ENCODE peak calls at places on chromosomes 11 and 22, in eight cellular contexts. One of them, this sample, is unnamed. For H3K4me1, the result is how much of the 10 kb centered on the place peaks cover.

GRCh38 chr11:75966546-75967287 is 151.7 kb downstream of the UVRAG start:
- DNase-seq in pancreas: no peak
- DNase-seq in GM23338: peak
- DNase-seq in thoracic aorta: no peak
- DNase-seq in aorta: no peak
- DNase-seq in Peyer's patch: no peak
- DNase-seq in cardiac muscle cell: peak
- DNase-seq in H9: no peak
- DNase-seq in this sample: no peak

GRCh38 chr11:34774604-34775003 is 141.6 kb downstream of the APIP start:
- DNase-seq in H9: no peak
- DNase-seq in Peyer's patch: no peak
- DNase-seq in pancreas: no peak
- DNase-seq in thoracic aorta: no peak
- DNase-seq in aorta: no peak
- DNase-seq in GM23338: no peak
- DNase-seq in cardiac muscle cell: no peak
- DNase-seq in this sample: no peak

GRCh38 chr11:69352715-69353325 is 58.9 kb downstream of the MYEOV start:
- DNase-seq in pancreas: peak
- DNase-seq in GM23338: no peak
- DNase-seq in H9: no peak
- DNase-seq in thoracic aorta: no peak
- DNase-seq in aorta: no peak
- DNase-seq in cardiac muscle cell: peak
- DNase-seq in Peyer's patch: no peak
- DNase-seq in this sample: no peak

GRCh38 chr22:47275479-47276218 is 513.2 kb downstream of the TBC1D22A start:
- DNase-seq in cardiac muscle cell: peak
- DNase-seq in thoracic aorta: no peak
- DNase-seq in GM23338: no peak
- DNase-seq in Peyer's patch: no peak
- DNase-seq in aorta: no peak
- DNase-seq in H9: no peak
- DNase-seq in pancreas: no peak
- DNase-seq in this sample: no peak

GRCh38 chr11:868394-868793 is 25.7 kb downstream of the TSPAN4 start:
- DNase-seq in pancreas: peak
- DNase-seq in thoracic aorta: no peak
- DNase-seq in cardiac muscle cell: no peak
- DNase-seq in Peyer's patch: no peak
- DNase-seq in GM23338: no peak
- DNase-seq in H9: no peak
- DNase-seq in aorta: no peak
- DNase-seq in this sample: no peak

GRCh38 chr11:46533396-46534110 is 60.3 kb downstream of the AMBRA1 start:
- DNase-seq in thoracic aorta: no peak
- DNase-seq in aorta: no peak
- DNase-seq in Peyer's patch: no peak
- DNase-seq in cardiac muscle cell: no peak
- DNase-seq in H9: no peak
- DNase-seq in pancreas: no peak
- DNase-seq in GM23338: no peak
- DNase-seq in this sample: no peak

GRCh38 chr11:120179071-120179672 is 31.7 kb upstream of the OAF start:
- DNase-seq in cardiac muscle cell: no peak
- DNase-seq in pancreas: no peak
- DNase-seq in thoracic aorta: no peak
- DNase-seq in aorta: peak
- DNase-seq in GM23338: no peak
- DNase-seq in H9: no peak
- DNase-seq in Peyer's patch: no peak
- DNase-seq in this sample: peak

GRCh38 chr11:70176940-70177689 is 26.0 kb upstream of the FADD start:
- DNase-seq in thoracic aorta: no peak
- DNase-seq in aorta: no peak
- DNase-seq in cardiac muscle cell: no peak
- DNase-seq in GM23338: peak
- DNase-seq in H9: peak
- DNase-seq in Peyer's patch: no peak
- DNase-seq in pancreas: no peak
- DNase-seq in this sample: no peak

GRCh38 chr11:17156283-17156682 is 51.5 kb downstream of the PIK3C2A start:
- DNase-seq in pancreas: no peak
- DNase-seq in thoracic aorta: no peak
- DNase-seq in H9: no peak
- DNase-seq in cardiac muscle cell: no peak
- DNase-seq in aorta: no peak
- DNase-seq in Peyer's patch: no peak
- DNase-seq in GM23338: no peak
- DNase-seq in this sample: no peak

GRCh38 chr11:112025682-112026081 is 474 bp downstream of the DLAT start:
- DNase-seq in H9: no peak
- DNase-seq in aorta: no peak
- DNase-seq in GM23338: no peak
- DNase-seq in Peyer's patch: no peak
- DNase-seq in thoracic aorta: no peak
- DNase-seq in cardiac muscle cell: no peak
- DNase-seq in pancreas: no peak
- DNase-seq in this sample: no peak

GRCh38 chr11:116605543-116605942 is 167.2 kb downstream of the BUD13 start:
- DNase-seq in Peyer's patch: no peak
- DNase-seq in GM23338: peak
- DNase-seq in pancreas: no peak
- DNase-seq in aorta: no peak
- DNase-seq in thoracic aorta: no peak
- DNase-seq in H9: peak
- DNase-seq in cardiac muscle cell: peak
- DNase-seq in this sample: no peak

GRCh38 chr11:125871391-125872137 is 15.9 kb upstream of the HYLS1 start:
- DNase-seq in Peyer's patch: no peak
- DNase-seq in H9: peak
- DNase-seq in GM23338: peak
- DNase-seq in cardiac muscle cell: peak
- DNase-seq in aorta: no peak
- DNase-seq in pancreas: no peak
- DNase-seq in thoracic aorta: no peak
- DNase-seq in this sample: no peak

GRCh38 chr11:126355926-126356897 is 726 bp downstream of the ST3GAL4 start:
- DNase-seq in pancreas: peak
- DNase-seq in aorta: peak
- DNase-seq in H9: no peak
- DNase-seq in cardiac muscle cell: no peak
- DNase-seq in GM23338: peak
- DNase-seq in Peyer's patch: no peak
- DNase-seq in thoracic aorta: no peak
- DNase-seq in this sample: no peak

GRCh38 chr22:26708256-26709009 is 51.0 kb downstream of the MIAT start:
- DNase-seq in cardiac muscle cell: no peak
- DNase-seq in Peyer's patch: no peak
- DNase-seq in pancreas: no peak
- DNase-seq in H9: no peak
- DNase-seq in GM23338: no peak
- DNase-seq in aorta: no peak
- DNase-seq in thoracic aorta: no peak
- DNase-seq in this sample: no peak

GRCh38 chr11:104984818-104985217 is 16.4 kb upstream of the CASP4 start:
- DNase-seq in Peyer's patch: no peak
- DNase-seq in thoracic aorta: no peak
- DNase-seq in GM23338: no peak
- DNase-seq in cardiac muscle cell: peak
- DNase-seq in H9: no peak
- DNase-seq in aorta: no peak
- DNase-seq in pancreas: no peak
- DNase-seq in this sample: no peak

DNA sequence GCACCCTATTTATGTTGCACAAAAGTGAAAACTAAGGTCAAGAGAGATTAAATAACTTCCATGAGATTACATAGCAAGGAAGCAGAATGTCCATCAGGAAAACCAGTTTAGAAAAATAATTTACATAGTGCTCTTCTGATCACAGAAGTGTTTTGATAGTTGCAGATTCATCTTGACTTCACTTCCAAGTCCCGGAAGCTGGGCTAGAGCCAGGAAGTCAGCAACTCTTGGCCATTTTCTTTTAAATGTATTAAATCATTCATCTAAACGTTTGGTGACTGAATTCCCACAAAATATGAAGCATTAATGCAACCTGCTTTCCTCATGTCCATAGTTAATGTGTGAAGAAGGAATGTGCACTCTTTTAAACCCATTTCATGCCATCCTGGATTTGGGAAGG is 29.7 kb downstream of the APLP2 start:
- DNase-seq in aorta: no peak
- DNase-seq in GM23338: no peak
- DNase-seq in Peyer's patch: no peak
- DNase-seq in cardiac muscle cell: no peak
- DNase-seq in pancreas: no peak
- DNase-seq in H9: no peak
- DNase-seq in thoracic aorta: no peak
- DNase-seq in this sample: no peak
- H3K4me1 ChIP-seq in aorta: under half
- H3K4me1 ChIP-seq in GM23338: under half
- H3K4me1 ChIP-seq in Peyer's patch: under half
- H3K4me1 ChIP-seq in cardiac muscle cell: under half
- H3K4me1 ChIP-seq in pancreas: under half
- H3K4me1 ChIP-seq in H9: under half
- H3K4me1 ChIP-seq in thoracic aorta: under half
- H3K4me1 ChIP-seq in this sample: under half

GRCh38 chr11:86514453-86514852 is 139.8 kb downstream of the CCDC81 start:
- DNase-seq in cardiac muscle cell: no peak
- DNase-seq in pancreas: no peak
- DNase-seq in aorta: no peak
- DNase-seq in Peyer's patch: no peak
- DNase-seq in thoracic aorta: no peak
- DNase-seq in H9: no peak
- DNase-seq in GM23338: no peak
- DNase-seq in this sample: no peak
- H3K4me1 ChIP-seq in cardiac muscle cell: half or more
- H3K4me1 ChIP-seq in pancreas: under half
- H3K4me1 ChIP-seq in aorta: under half
- H3K4me1 ChIP-seq in Peyer's patch: under half
- H3K4me1 ChIP-seq in thoracic aorta: under half
- H3K4me1 ChIP-seq in H9: under half
- H3K4me1 ChIP-seq in GM23338: under half
- H3K4me1 ChIP-seq in this sample: under half

GRCh38 chr11:133123371-133123770 is 408.9 kb downstream of the OPCML start:
- DNase-seq in cardiac muscle cell: no peak
- DNase-seq in Peyer's patch: no peak
- DNase-seq in GM23338: no peak
- DNase-seq in H9: no peak
- DNase-seq in pancreas: no peak
- DNase-seq in aorta: no peak
- DNase-seq in thoracic aorta: no peak
- DNase-seq in this sample: no peak
- H3K4me1 ChIP-seq in cardiac muscle cell: under half
- H3K4me1 ChIP-seq in Peyer's patch: under half
- H3K4me1 ChIP-seq in GM23338: under half
- H3K4me1 ChIP-seq in H9: under half
- H3K4me1 ChIP-seq in pancreas: under half
- H3K4me1 ChIP-seq in aorta: under half
- H3K4me1 ChIP-seq in thoracic aorta: under half
- H3K4me1 ChIP-seq in this sample: under half

DNA sequence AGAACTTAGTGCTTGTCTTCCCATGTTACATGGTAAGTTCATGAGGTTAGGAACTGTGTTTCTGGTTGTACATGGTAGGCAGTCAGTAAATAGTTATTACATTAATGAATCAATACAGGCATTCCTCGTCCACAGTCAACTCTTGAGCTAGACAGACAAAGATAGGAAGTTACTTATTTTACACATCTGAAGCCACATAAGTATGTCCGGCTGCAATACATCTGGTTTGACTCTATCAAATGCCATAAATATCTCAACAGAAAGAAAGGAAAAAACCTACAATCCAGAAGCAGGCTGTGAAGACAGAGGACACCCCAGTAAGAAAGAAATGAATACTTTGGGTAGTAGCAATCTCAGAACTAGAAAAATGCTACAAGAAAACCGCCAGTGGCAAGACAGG is 86.4 kb downstream of the MAML2 start:
- DNase-seq in Peyer's patch: no peak
- DNase-seq in pancreas: no peak
- DNase-seq in GM23338: no peak
- DNase-seq in cardiac muscle cell: no peak
- DNase-seq in aorta: no peak
- DNase-seq in H9: no peak
- DNase-seq in thoracic aorta: no peak
- DNase-seq in this sample: no peak
- H3K4me1 ChIP-seq in Peyer's patch: under half
- H3K4me1 ChIP-seq in pancreas: under half
- H3K4me1 ChIP-seq in GM23338: under half
- H3K4me1 ChIP-seq in cardiac muscle cell: under half
- H3K4me1 ChIP-seq in aorta: under half
- H3K4me1 ChIP-seq in H9: under half
- H3K4me1 ChIP-seq in thoracic aorta: half or more
- H3K4me1 ChIP-seq in this sample: under half

GRCh38 chr22:24054356-24054755 is 43.3 kb downstream of the CABIN1 start:
- DNase-seq in aorta: no peak
- DNase-seq in Peyer's patch: no peak
- DNase-seq in GM23338: no peak
- DNase-seq in cardiac muscle cell: no peak
- DNase-seq in thoracic aorta: no peak
- DNase-seq in H9: no peak
- DNase-seq in pancreas: no peak
- DNase-seq in this sample: no peak
- H3K4me1 ChIP-seq in aorta: under half
- H3K4me1 ChIP-seq in Peyer's patch: under half
- H3K4me1 ChIP-seq in GM23338: under half
- H3K4me1 ChIP-seq in cardiac muscle cell: under half
- H3K4me1 ChIP-seq in thoracic aorta: under half
- H3K4me1 ChIP-seq in H9: under half
- H3K4me1 ChIP-seq in pancreas: under half
- H3K4me1 ChIP-seq in this sample: under half

GRCh38 chr11:96218901-96219300 is 124.1 kb downstream of the MAML2 start:
- DNase-seq in thoracic aorta: no peak
- DNase-seq in aorta: no peak
- DNase-seq in cardiac muscle cell: no peak
- DNase-seq in Peyer's patch: no peak
- DNase-seq in pancreas: no peak
- DNase-seq in GM23338: no peak
- DNase-seq in H9: no peak
- DNase-seq in this sample: no peak
- H3K4me1 ChIP-seq in thoracic aorta: half or more
- H3K4me1 ChIP-seq in aorta: under half
- H3K4me1 ChIP-seq in cardiac muscle cell: half or more
- H3K4me1 ChIP-seq in Peyer's patch: under half
- H3K4me1 ChIP-seq in pancreas: under half
- H3K4me1 ChIP-seq in GM23338: under half
- H3K4me1 ChIP-seq in H9: under half
- H3K4me1 ChIP-seq in this sample: under half

This sample was measured in kidney.